ENCODE peak calls at places on chromosome 12, in nine cellular contexts. M is hepatocyte; N is left ventricle myocardium inferior; B is T-helper 9 cell; Z is NCI-H748 treated with DMSO at 0.1 percent for 48 hours; H is T-helper 2 cell; S is cardiac muscle cell; F is NCI-H774; K is activated T-cell treated with anti-CD3 and anti-CD28 coated beads, Interleukin-2, amount 50 U/mL, for 48 hours. Y is an unnamed sample.

GRCh38 chr12:104975621-104976343 is 10.3 kb upstream of the NOPCHAP1 start:
- DNase-seq in H (no peak), Z (no peak), M (no peak), S (peak; percentile 61), F (no peak), B (no peak), N (no peak), K (no peak), Y (no peak)

GRCh38 chr12:96375173-96375572 is 25.1 kb downstream of the CDK17 start:
- DNase-seq in S (peak; percentile 40), B (no peak), N (no peak), M (no peak), H (no peak), Z (no peak), F (no peak), K (no peak), Y (no peak)

GRCh38 chr12:32457251-32458025 is 58.1 kb downstream of the FGD4 start:
- DNase-seq in N (no peak), H (no peak), S (peak; percentile 57), M (no peak), K (no peak), F (no peak), B (no peak), Z (no peak), Y (no peak)

GRCh38 chr12:5096241-5096880 is 52.7 kb downstream of the KCNA5 start:
- DNase-seq in F (no peak), M (no peak), H (no peak), B (no peak), N (no peak), S (peak; percentile 18), Z (no peak), K (no peak), Y (no peak)

GRCh38 chr12:32450768-32451167 is 51.4 kb downstream of the FGD4 start:
- DNase-seq in S (no peak), K (no peak), M (no peak), Z (no peak), H (no peak), B (no peak), N (no peak), F (no peak), Y (no peak)

GRCh38 chr12:98973395-98973794 is 328.3 kb downstream of the APAF1 start:
- DNase-seq in M (no peak), S (peak; percentile 24), H (no peak), F (no peak), N (no peak), B (no peak), K (no peak), Z (no peak), Y (no peak)

GRCh38 chr12:65403188-65403587 is 124.7 kb downstream of the MSRB3 start:
- DNase-seq in B (no peak), N (no peak), F (no peak), S (no peak), M (no peak), K (no peak), Z (no peak), H (no peak), Y (peak; percentile 20)

GRCh38 chr12:3967556-3968160 is 94.5 kb upstream of the PARP11 start:
- DNase-seq in B (no peak), Z (no peak), K (no peak), M (peak; percentile 72), N (no peak), F (no peak), S (no peak), H (no peak), Y (no peak)

GRCh38 chr12:64318605-64319004 is 72.0 kb downstream of the C12orf56 start:
- DNase-seq in Z (no peak), F (no peak), H (no peak), N (no peak), K (no peak), B (no peak), M (peak; percentile 5), S (peak; percentile 76), Y (no peak)

GRCh38 chr12:6613015-6613775 is 6.0 kb upstream of the CHD4 start:
- DNase-seq in N (peak; percentile 74), S (peak; percentile 84), M (peak; percentile 83), F (peak; percentile 86), H (no peak), Z (peak; percentile 50), K (peak; percentile 42), B (no peak), Y (peak; percentile 97)

GRCh38 chr12:68915055-68915454 is 17.9 kb downstream of the CPM start:
- DNase-seq in F (no peak), N (no peak), K (no peak), H (no peak), Z (no peak), B (no peak), M (no peak), S (peak; percentile 88), Y (no peak)

GRCh38 chr12:49033611-49034286 is 15.2 kb upstream of the PRKAG1 start:
- DNase-seq in N (no peak), K (no peak), B (no peak), H (no peak), S (no peak), F (no peak), Z (no peak), M (no peak), Y (no peak)

Y was measured in NCI-H1105 treated with DMSO at 0.1 percent for 48 hours.